ENCODE peak calls at places on chromosomes 4 and X, in six cellular contexts. B is AML-193; Y is T-cell; J is WTC11; H is activated CD4-positive, alpha-beta T cell treated with anti-CD3 and anti-CD28 coated beads, Interleukin-2, amount 10 ng/mL, durations not matched to agents 7 days and 5 days; M is endodermal cell. E is an unnamed sample.

GRCh38 chrX:130079824-130080406 is 30.4 kb downstream of the ELF4 start:
- DNase-seq in Y (peak; percentile 39), B (peak; percentile 46), H (peak; percentile 63), J (peak; percentile 52), M (peak; percentile 78), E (peak; percentile 58)

GRCh38 chr4:116839826-116840225 is 245.6 kb downstream of the TRAM1L1 start:
- DNase-seq in M (no peak), H (no peak), B (no peak), J (no peak), Y (no peak), E (no peak)

GRCh38 chr4:45985038-45985437 is 138.8 kb downstream of the GABRG1 start:
- DNase-seq in J (no peak), B (no peak), Y (no peak), H (no peak), M (no peak), E (no peak)

GRCh38 chrX:88789825-88790224 is 42.8 kb downstream of the CPXCR1 start:
- DNase-seq in H (no peak), M (no peak), B (no peak), J (no peak), Y (no peak), E (no peak)

GRCh38 chr4:52111995-52112394 is 60.9 kb downstream of the SPATA18 start:
- DNase-seq in H (no peak), B (no peak), M (no peak), Y (no peak), J (no peak), E (no peak)

GRCh38 chr4:15336410-15337184 is 91.2 kb upstream of the C1QTNF7 start:
- DNase-seq in B (no peak), M (peak; percentile 64), Y (no peak), H (no peak), J (no peak), E (no peak)

GRCh38 chrX:76172325-76172887 is 456 bp upstream of the PBDC1 start:
- DNase-seq in M (no peak), J (no peak), H (no peak), B (no peak), Y (no peak), E (no peak)

GRCh38 chr4:54998991-54999390 is 126.4 kb downstream of the KDR start:
- DNase-seq in B (no peak), H (no peak), Y (no peak), M (no peak), J (no peak), E (no peak)

GRCh38 chrX:45619290-45619689 is 418.6 kb upstream of the DIPK2B start:
- DNase-seq in Y (no peak), B (no peak), J (no peak), M (no peak), H (no peak), E (no peak)

GRCh38 chrX:3415011-3415410 is 68.6 kb upstream of the MXRA5 start:
- DNase-seq in Y (no peak), M (no peak), B (no peak), J (no peak), H (no peak), E (no peak)

GRCh38 chrX:14125451-14125850 is 95.8 kb upstream of the GEMIN8 start:
- DNase-seq in Y (no peak), M (no peak), B (no peak), J (no peak), H (no peak), E (no peak)

GRCh38 chrX:153970398-153971123 is 1.1 kb downstream of the HCFC1 start:
- DNase-seq in M (peak; percentile 79), J (no peak), H (peak; percentile 56), Y (no peak), B (no peak), E (no peak)

GRCh38 chrX:118221733-118222132 is 105.1 kb upstream of the KLHL13 start:
- DNase-seq in J (no peak), Y (no peak), B (no peak), M (no peak), H (no peak), E (no peak)

E was measured in central memory CD4-positive, alpha-beta T cell.